ENCODE peak calls at places on chromosomes 4 and X, in six cellular contexts. One of them, this sample, is unnamed.

GRCh38 chr4:160127211-160127610 is 1024.3 kb downstream of the RAPGEF2 start:
- DNase-seq in A549: no peak
- DNase-seq in endothelial cell of umbilical vein: no peak
- DNase-seq in NB4: no peak
- DNase-seq in GM12878: no peak
- DNase-seq in K562: no peak
- DNase-seq in this sample: no peak

GRCh38 chrX:2928127-2928582 is 984 bp downstream of the ARSD start:
- DNase-seq in A549: no peak
- DNase-seq in endothelial cell of umbilical vein: peak
- DNase-seq in NB4: no peak
- DNase-seq in GM12878: no peak
- DNase-seq in K562: no peak
- DNase-seq in this sample: peak

GRCh38 chrX:1093112-1093511 is 119.3 kb downstream of the CRLF2 start:
- DNase-seq in A549: no peak
- DNase-seq in endothelial cell of umbilical vein: no peak
- DNase-seq in NB4: no peak
- DNase-seq in GM12878: no peak
- DNase-seq in K562: no peak
- DNase-seq in this sample: no peak

GRCh38 chr4:40283968-40284367 is 51.2 kb upstream of the CHRNA9 start:
- DNase-seq in A549: peak
- DNase-seq in endothelial cell of umbilical vein: no peak
- DNase-seq in NB4: peak
- DNase-seq in GM12878: no peak
- DNase-seq in K562: peak
- DNase-seq in this sample: no peak

GRCh38 chr4:155809835-155810234 is 51.0 kb downstream of the GUCY1B1 start:
- DNase-seq in A549: peak
- DNase-seq in endothelial cell of umbilical vein: peak
- DNase-seq in NB4: peak
- DNase-seq in GM12878: peak
- DNase-seq in K562: peak
- DNase-seq in this sample: peak

GRCh38 chrX:69293776-69294601 is 128.7 kb upstream of the PJA1 start:
- DNase-seq in A549: no peak
- DNase-seq in endothelial cell of umbilical vein: no peak
- DNase-seq in NB4: peak
- DNase-seq in GM12878: no peak
- DNase-seq in K562: no peak
- DNase-seq in this sample: no peak

GRCh38 chr4:84786478-84786877 is 180.0 kb downstream of the WDFY3 start:
- DNase-seq in A549: no peak
- DNase-seq in endothelial cell of umbilical vein: no peak
- DNase-seq in NB4: no peak
- DNase-seq in GM12878: no peak
- DNase-seq in K562: no peak
- DNase-seq in this sample: no peak

GRCh38 chr4:141307241-141307689 is 86.6 kb downstream of the ZNF330 start:
- DNase-seq in A549: peak
- DNase-seq in endothelial cell of umbilical vein: peak
- DNase-seq in NB4: peak
- DNase-seq in GM12878: peak
- DNase-seq in K562: peak
- DNase-seq in this sample: peak

GRCh38 chrX:48957477-48957826 is at the start of gene OTUD5:
- DNase-seq in A549: no peak
- DNase-seq in endothelial cell of umbilical vein: no peak
- DNase-seq in NB4: peak
- DNase-seq in GM12878: no peak
- DNase-seq in K562: peak
- DNase-seq in this sample: peak

GRCh38 chrX:3161686-3162085 is 120.4 kb downstream of the ARSF start:
- DNase-seq in A549: no peak
- DNase-seq in endothelial cell of umbilical vein: no peak
- DNase-seq in NB4: no peak
- DNase-seq in GM12878: no peak
- DNase-seq in K562: no peak
- DNase-seq in this sample: no peak

GRCh38 chrX:18146954-18147353 is 73.7 kb downstream of the BEND2 start:
- DNase-seq in A549: peak
- DNase-seq in endothelial cell of umbilical vein: no peak
- DNase-seq in NB4: peak
- DNase-seq in GM12878: no peak
- DNase-seq in K562: peak
- DNase-seq in this sample: peak

GRCh38 chr4:151415978-151416377 is 7.0 kb downstream of the FHIP1A start:
- DNase-seq in A549: no peak
- DNase-seq in endothelial cell of umbilical vein: peak
- DNase-seq in NB4: no peak
- DNase-seq in GM12878: no peak
- DNase-seq in K562: no peak
- DNase-seq in this sample: no peak

GRCh38 chr4:105472871-105473339 is 957 bp downstream of the PPA2 start:
- DNase-seq in A549: no peak
- DNase-seq in endothelial cell of umbilical vein: no peak
- DNase-seq in NB4: no peak
- DNase-seq in GM12878: peak
- DNase-seq in K562: no peak
- DNase-seq in this sample: no peak

GRCh38 chr4:19583827-19584569 is 667.7 kb upstream of the SLIT2 start:
- DNase-seq in A549: no peak
- DNase-seq in endothelial cell of umbilical vein: no peak
- DNase-seq in NB4: no peak
- DNase-seq in GM12878: no peak
- DNase-seq in K562: no peak
- DNase-seq in this sample: no peak

GRCh38 chrX:76279007-76279406 is 106.1 kb downstream of the PBDC1 start:
- DNase-seq in A549: peak
- DNase-seq in endothelial cell of umbilical vein: peak
- DNase-seq in NB4: peak
- DNase-seq in GM12878: peak
- DNase-seq in K562: peak
- DNase-seq in this sample: peak

DNA sequence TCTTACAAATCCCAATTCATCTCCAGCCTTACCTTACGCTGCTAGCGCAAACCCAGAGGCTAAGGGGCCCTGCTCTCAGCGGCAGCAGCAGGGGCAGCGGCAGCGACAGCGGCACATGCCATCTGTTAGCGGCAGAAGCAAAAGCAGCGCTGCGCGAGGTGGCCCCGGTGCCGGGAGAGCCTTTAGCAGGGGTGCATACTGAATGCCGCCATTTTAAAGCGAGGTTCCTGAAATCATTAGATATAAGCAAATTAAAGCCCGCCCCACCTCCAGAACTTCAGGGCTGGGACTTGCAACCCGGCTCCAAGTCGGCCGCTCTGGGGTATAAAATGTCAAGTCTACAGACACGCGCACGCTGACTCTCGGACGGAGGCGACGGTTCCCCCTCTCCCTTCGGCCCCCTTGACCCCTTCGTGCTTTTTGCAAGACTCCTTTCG is at the start of gene MBNL3:
- DNase-seq in A549: peak
- DNase-seq in endothelial cell of umbilical vein: peak
- DNase-seq in NB4: peak
- DNase-seq in GM12878: no peak
- DNase-seq in K562: no peak
- DNase-seq in this sample: peak
- TF ChIP-seq MYC in A549: no peak
- TF ChIP-seq MYC in endothelial cell of umbilical vein: no peak
- TF ChIP-seq MYC in NB4: peak
- TF ChIP-seq MYC in GM12878: no peak
- TF ChIP-seq MYC in K562: no peak
- TF ChIP-seq MYC in this sample: no peak

DNA sequence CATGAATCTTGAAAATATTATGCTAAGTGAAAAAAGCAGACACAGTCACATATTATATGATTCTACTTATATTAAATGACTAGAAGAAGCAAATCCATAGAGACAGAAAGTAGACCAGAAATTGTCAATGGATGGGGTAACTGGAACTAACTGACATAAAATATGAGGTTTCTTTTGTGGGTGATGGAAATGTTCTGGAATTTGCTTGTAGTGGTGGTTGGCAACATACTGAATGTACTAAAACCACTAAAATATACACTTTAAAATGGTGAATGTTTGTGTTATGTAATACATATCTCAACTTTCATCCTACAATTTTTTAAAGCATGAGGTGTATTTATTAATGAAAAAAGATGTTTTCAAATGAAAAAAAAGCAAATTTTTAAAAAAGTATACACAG is 14.7 kb downstream of the CNOT6L start:
- DNase-seq in A549: no peak
- DNase-seq in endothelial cell of umbilical vein: no peak
- DNase-seq in NB4: no peak
- DNase-seq in GM12878: no peak
- DNase-seq in K562: no peak
- DNase-seq in this sample: no peak
- TF ChIP-seq MYC in A549: no peak
- TF ChIP-seq MYC in endothelial cell of umbilical vein: no peak
- TF ChIP-seq MYC in NB4: no peak
- TF ChIP-seq MYC in GM12878: no peak
- TF ChIP-seq MYC in K562: no peak
- TF ChIP-seq MYC in this sample: no peak

DNA sequence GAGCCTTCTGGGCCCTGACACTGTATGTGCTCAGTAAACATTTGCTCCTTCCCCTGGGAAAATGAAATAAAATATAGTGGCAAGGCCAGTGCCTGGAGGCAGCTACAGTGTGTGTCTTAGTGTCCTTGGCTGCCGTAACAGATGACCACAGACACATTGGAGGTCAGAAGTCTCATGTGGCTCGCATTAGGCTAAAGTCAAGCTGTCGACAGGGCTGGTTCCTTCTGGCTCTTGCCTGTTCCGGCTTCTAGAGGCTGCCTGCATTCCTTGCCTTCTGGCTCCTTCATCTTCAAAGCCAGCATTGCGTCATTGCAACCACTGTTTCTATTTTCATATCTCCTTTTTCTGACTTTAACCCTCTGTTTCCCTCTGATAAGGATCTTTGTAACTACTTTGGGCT is 83.6 kb upstream of the STX18 start:
- DNase-seq in A549: no peak
- DNase-seq in endothelial cell of umbilical vein: no peak
- DNase-seq in NB4: peak
- DNase-seq in GM12878: no peak
- DNase-seq in K562: no peak
- DNase-seq in this sample: no peak
- TF ChIP-seq MYC in A549: no peak
- TF ChIP-seq MYC in endothelial cell of umbilical vein: no peak
- TF ChIP-seq MYC in NB4: no peak
- TF ChIP-seq MYC in GM12878: no peak
- TF ChIP-seq MYC in K562: no peak
- TF ChIP-seq MYC in this sample: no peak

DNA sequence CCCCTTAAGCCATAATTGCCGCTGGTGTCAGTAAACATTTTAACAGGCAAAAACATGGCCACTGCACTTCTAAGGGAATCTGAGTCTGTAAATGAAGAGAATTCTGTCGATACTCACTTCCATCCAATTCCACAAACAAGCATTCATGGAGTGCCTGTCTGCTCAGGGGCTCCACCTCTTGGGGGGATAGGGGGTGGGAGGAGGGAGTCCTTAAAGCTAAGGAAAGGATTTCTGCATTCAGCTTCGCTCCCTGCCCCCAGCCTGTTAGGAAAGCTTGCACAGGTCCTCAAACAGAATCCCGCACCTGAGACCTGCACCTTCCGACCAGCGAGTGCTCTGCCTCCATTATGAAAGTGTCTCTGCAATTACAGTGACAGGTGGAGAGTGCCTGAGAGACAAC is 130.2 kb upstream of the KIT start:
- DNase-seq in A549: no peak
- DNase-seq in endothelial cell of umbilical vein: no peak
- DNase-seq in NB4: no peak
- DNase-seq in GM12878: no peak
- DNase-seq in K562: no peak
- DNase-seq in this sample: no peak
- TF ChIP-seq MYC in A549: no peak
- TF ChIP-seq MYC in endothelial cell of umbilical vein: no peak
- TF ChIP-seq MYC in NB4: no peak
- TF ChIP-seq MYC in GM12878: no peak
- TF ChIP-seq MYC in K562: no peak
- TF ChIP-seq MYC in this sample: no peak

DNA sequence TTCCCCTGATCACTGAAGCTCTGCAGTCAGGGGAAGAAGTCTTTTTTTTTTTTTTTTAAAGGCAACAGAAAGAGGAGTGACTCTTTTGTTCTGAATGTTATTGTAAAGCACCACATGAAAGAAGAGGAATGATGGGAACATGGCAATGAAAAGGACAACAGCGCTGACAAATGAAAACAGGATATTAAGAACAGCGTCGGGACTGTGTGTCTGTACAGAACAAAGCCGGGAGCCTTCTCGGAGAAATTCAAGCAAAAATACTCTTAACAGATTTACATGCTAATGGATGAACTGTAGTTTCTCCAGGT is 40.7 kb downstream of the MID1 start:
- DNase-seq in A549: no peak
- DNase-seq in endothelial cell of umbilical vein: peak
- DNase-seq in NB4: no peak
- DNase-seq in GM12878: no peak
- DNase-seq in K562: no peak
- DNase-seq in this sample: no peak
- TF ChIP-seq MYC in A549: peak
- TF ChIP-seq MYC in endothelial cell of umbilical vein: no peak
- TF ChIP-seq MYC in NB4: no peak
- TF ChIP-seq MYC in GM12878: no peak
- TF ChIP-seq MYC in K562: no peak
- TF ChIP-seq MYC in this sample: no peak

GRCh38 chr4:7135389-7135746 is 57.0 kb upstream of the SORCS2 start:
- DNase-seq in A549: no peak
- DNase-seq in endothelial cell of umbilical vein: peak
- DNase-seq in NB4: no peak
- DNase-seq in GM12878: no peak
- DNase-seq in K562: no peak
- DNase-seq in this sample: no peak
- TF ChIP-seq MYC in A549: no peak
- TF ChIP-seq MYC in endothelial cell of umbilical vein: no peak
- TF ChIP-seq MYC in NB4: no peak
- TF ChIP-seq MYC in GM12878: no peak
- TF ChIP-seq MYC in K562: no peak
- TF ChIP-seq MYC in this sample: no peak

This sample was measured in HepG2.